ENCODE peak calls at places on chromosomes 3 and 15, in five cellular contexts. X is activated CD4-positive, alpha-beta T cell treated with anti-CD3 and anti-CD28 coated beads, Interleukin-2, amount 50 U/mL, for 24 hours; E is choroid plexus epithelial cell; T is uterus; B is GM19239. H is an unnamed sample.

GRCh38 chr15:67059127-67059553 is 6.3 kb upstream of the SMAD3 start:
- DNase-seq in E (no peak), X (no peak), B (no peak), T (no peak), H (no peak)

GRCh38 chr15:47663106-47663505 is 54.2 kb upstream of the SEMA6D start:
- DNase-seq in E (no peak), B (no peak), T (no peak), X (no peak), H (no peak)

GRCh38 chr3:170585008-170585936 is 603 bp downstream of the SLC7A14 start:
- DNase-seq in T (no peak), B (no peak), E (no peak), X (no peak), H (no peak)

GRCh38 chr3:107884028-107884427 is 206.8 kb downstream of the CD47 start:
- DNase-seq in X (no peak), T (no peak), E (no peak), B (no peak), H (no peak)

GRCh38 chr3:196232882-196233251 is 16.5 kb downstream of the SLC51A start:
- DNase-seq in E (no peak), B (no peak), X (no peak), T (no peak), H (no peak)

GRCh38 chr3:188133219-188133618 is 20.7 kb upstream of the LPP start:
- DNase-seq in E (peak), B (no peak), X (no peak), T (no peak), H (no peak)

GRCh38 chr3:23668430-23668904 is 137.3 kb upstream of the UBE2E1 start:
- DNase-seq in T (no peak), X (no peak), E (peak), B (no peak), H (no peak)

GRCh38 chr3:50599716-50600118 is 11.9 kb downstream of the CISH start:
- DNase-seq in B (no peak), X (no peak), T (no peak), E (no peak), H (no peak)

GRCh38 chr3:194355379-194355778 is 4.3 kb upstream of the CPN2 start:
- DNase-seq in T (no peak), E (no peak), X (no peak), B (no peak), H (no peak)

GRCh38 chr3:197336348-197336747 is 37.9 kb upstream of the DLG1 start:
- DNase-seq in E (no peak), T (no peak), B (no peak), X (no peak), H (no peak)

GRCh38 chr3:53045784-53046170 is at the start of gene SFMBT1:
- DNase-seq in E (peak), T (peak), B (peak), X (peak), H (no peak)

GRCh38 chr3:116001063-116001765 is 377.9 kb downstream of the GAP43 start:
- DNase-seq in X (no peak), E (no peak), T (no peak), B (no peak), H (no peak)

GRCh38 chr3:27533718-27534578 is 49.8 kb upstream of the SLC4A7 start:
- DNase-seq in X (no peak), B (no peak), T (peak), E (peak), H (peak)

GRCh38 chr3:48623851-48624547 is 2.4 kb upstream of the TMEM89 start:
- DNase-seq in E (no peak), B (no peak), T (no peak), X (no peak), H (no peak)

GRCh38 chr3:46356909-46357308 is 3.0 kb downstream of the CCR2 start:
- DNase-seq in B (no peak), X (no peak), T (no peak), E (no peak), H (no peak)

GRCh38 chr15:67241132-67241855 is 13.2 kb downstream of the AAGAB start:
- DNase-seq in T (no peak), X (no peak), E (no peak), B (peak), H (peak)

GRCh38 chr3:197807969-197808587 is 17.0 kb downstream of the LRCH3 start:
- DNase-seq in X (no peak), B (no peak), T (no peak), E (peak), H (no peak)

H was measured in GM12878.